ENCODE peak calls at places on chromosome 13, in four cellular contexts. H, K, D and N are unnamed samples.

GRCh38 chr13:112879283-112879833 is 89.7 kb upstream of the MCF2L start:
- DNase-seq in H (peak; percentile 23), K (no peak), D (no peak), N (no peak)

GRCh38 chr13:103275708-103276107 is 209.5 kb upstream of the SLC10A2 start:
- DNase-seq in H (no peak), K (no peak), D (no peak), N (no peak)

GRCh38 chr13:65638572-65639168 is 1591.5 kb downstream of the PCDH9 start:
- DNase-seq in H (no peak), K (no peak), D (peak; percentile 4), N (no peak)

GRCh38 chr13:78562237-78562889 is 41.0 kb downstream of the POU4F1 start:
- DNase-seq in H (no peak), K (no peak), D (no peak), N (no peak)

GRCh38 chr13:24671367-24672117 is 8.7 kb upstream of the ATP12A start:
- DNase-seq in H (no peak), K (no peak), D (peak; percentile 88), N (no peak)

GRCh38 chr13:65677906-65678305 is 1552.2 kb downstream of the PCDH9 start:
- DNase-seq in H (no peak), K (no peak), D (no peak), N (no peak)

GRCh38 chr13:83884141-83884540 is 1.9 kb upstream of the SLITRK1 start:
- DNase-seq in H (no peak), K (no peak), D (no peak), N (no peak)

GRCh38 chr13:83221256-83221655 is 661.0 kb downstream of the SLITRK1 start:
- DNase-seq in H (no peak), K (no peak), D (peak; percentile 1), N (no peak)

GRCh38 chr13:110600261-110600819 is 15.0 kb upstream of the NAXD start:
- DNase-seq in H (no peak), K (no peak), D (no peak), N (no peak)

GRCh38 chr13:104837756-104838155 is 1697.7 kb downstream of the EFNB2 start:
- DNase-seq in H (no peak), K (no peak), D (no peak), N (no peak)

GRCh38 chr13:43085545-43085944 is 62.2 kb downstream of the DNAJC15 start:
- DNase-seq in H (no peak), K (no peak), D (peak; percentile 20), N (no peak)

GRCh38 chr13:23697772-23698313 is 127.6 kb downstream of the TNFRSF19 start:
- DNase-seq in H (no peak), K (no peak), D (no peak), N (no peak)

GRCh38 chr13:63693696-63694095 is 2278.0 kb upstream of the PCDH20 start:
- DNase-seq in H (peak; percentile 39), K (no peak), D (no peak), N (no peak)

GRCh38 chr13:67238861-67239260 is 8.7 kb upstream of the PCDH9 start:
- DNase-seq in H (no peak), K (no peak), D (no peak), N (no peak)

GRCh38 chr13:28528848-28529247 is 33.9 kb upstream of the FLT1 start:
- DNase-seq in H (no peak), K (no peak), D (no peak), N (no peak)

GRCh38 chr13:27200413-27201066 is 28.9 kb upstream of the USP12 start:
- DNase-seq in H (no peak), K (no peak), D (no peak), N (no peak)

GRCh38 chr13:39765801-39766463 is 110.5 kb downstream of the COG6 start:
- DNase-seq in H (peak; percentile 53), K (peak; percentile 46), D (peak; percentile 17), N (no peak)

DNA sequence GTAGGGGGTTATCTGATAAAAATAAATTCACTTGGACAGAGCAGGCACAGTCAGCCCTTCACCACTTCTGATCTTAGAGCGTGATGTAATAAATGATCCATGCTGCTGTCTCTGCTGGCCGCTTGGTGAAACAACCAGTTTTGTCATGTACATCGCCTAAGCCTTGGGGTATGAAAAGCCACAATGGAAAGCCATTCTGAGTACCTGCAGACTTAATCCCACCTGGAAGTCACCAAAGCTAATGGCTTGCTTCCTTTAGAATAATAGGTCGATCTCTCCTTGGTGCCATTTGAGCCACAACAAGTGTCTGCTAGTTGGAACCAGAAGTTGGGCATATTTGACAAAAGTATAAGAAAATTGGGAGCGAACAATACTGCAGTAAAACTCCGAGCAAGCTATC is 1649.7 kb upstream of the SPRY2 start:
- DNase-seq in H (no peak), K (no peak), D (no peak), N (no peak)
- TF ChIP-seq CTCF in H (no peak), K (no peak), D (no peak), N (no peak)

DNA sequence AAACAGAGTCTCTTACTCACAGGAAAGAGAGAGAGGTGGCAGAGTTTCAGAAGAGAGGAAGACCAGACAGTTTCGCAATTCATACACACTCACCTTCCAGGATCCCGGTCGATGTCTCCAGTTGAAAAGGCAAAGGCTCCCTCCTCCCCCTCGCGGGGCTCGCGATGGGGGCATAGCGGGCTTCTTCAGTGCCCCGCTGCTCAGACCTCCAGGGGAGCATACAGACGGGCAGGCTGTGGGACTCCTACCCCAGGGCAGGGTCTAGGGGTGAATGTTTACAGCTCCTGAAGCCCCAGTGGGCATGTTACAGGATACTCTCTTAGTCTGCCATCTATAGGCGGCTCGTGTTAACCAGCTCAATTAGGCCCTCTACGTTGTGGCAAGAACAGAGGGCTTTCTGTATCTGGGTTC is 139.2 kb downstream of the SLITRK5 start:
- DNase-seq in H (peak; percentile 21), K (no peak), D (no peak), N (no peak)
- TF ChIP-seq CTCF in H (no peak), K (no peak), D (no peak), N (no peak)

GRCh38 chr13:97749174-97749573 is 204.3 kb upstream of the IPO5 start:
- DNase-seq in H (no peak), K (no peak), D (peak; percentile 46), N (no peak)
- TF ChIP-seq CTCF in H (no peak), K (no peak), D (no peak), N (no peak)

GRCh38 chr13:21837841-21838551 is 167.1 kb downstream of the FGF9 start:
- DNase-seq in H (no peak), K (no peak), D (no peak), N (no peak)
- TF ChIP-seq CTCF in H (no peak), K (no peak), D (no peak), N (no peak)

GRCh38 chr13:101917475-101917810 is 465.0 kb downstream of the ITGBL1 start:
- DNase-seq in H (no peak), K (no peak), D (no peak), N (no peak)

GRCh38 chr13:101915755-101916107 is 463.3 kb downstream of the ITGBL1 start:
- DNase-seq in H (no peak), K (no peak), D (no peak), N (no peak)

GRCh38 chr13:101915333-101915732 is 462.9 kb downstream of the ITGBL1 start:
- DNase-seq in H (no peak), K (no peak), D (no peak), N (no peak)

GRCh38 chr13:101916758-101917474 is 464.4 kb downstream of the ITGBL1 start:
- DNase-seq in H (no peak), K (no peak), D (no peak), N (no peak)

DNA sequence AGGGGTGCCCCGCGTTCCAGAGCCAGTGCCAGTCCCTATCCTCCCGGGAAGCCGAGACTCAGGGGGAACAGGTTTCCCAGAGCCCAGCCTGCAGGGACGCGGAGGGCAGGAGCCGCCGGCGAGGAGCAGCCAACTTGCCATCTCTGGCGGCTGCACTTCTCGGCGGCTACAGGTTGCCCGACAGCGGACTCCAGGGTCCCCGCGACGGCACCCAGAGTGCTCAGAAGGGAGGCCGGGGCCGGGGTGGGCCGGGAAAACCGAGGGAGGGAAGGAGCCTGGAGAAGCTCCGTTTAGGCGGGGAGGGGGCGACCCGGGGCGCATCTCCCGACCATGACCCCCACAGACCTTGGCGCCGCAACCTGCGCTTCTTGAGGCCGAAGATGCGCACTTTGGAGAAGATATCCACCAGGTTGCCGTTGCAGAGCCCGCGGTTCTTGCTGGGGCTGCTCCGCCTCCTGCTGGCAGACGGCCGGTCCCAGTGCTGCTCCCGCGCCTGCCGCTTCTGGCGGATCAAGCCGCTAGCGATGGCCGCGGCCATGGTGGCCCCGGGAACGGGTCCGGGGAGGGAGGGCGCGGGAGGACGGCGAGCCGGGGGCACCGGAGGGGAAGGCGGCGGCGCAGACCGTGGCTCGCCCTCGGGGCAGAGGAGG is 463.8 kb downstream of the ITGBL1 start:
- DNase-seq in H (no peak), K (no peak), D (no peak), N (no peak)
- TF ChIP-seq CTCF in H (no peak), K (no peak), D (no peak), N (no peak)

DNA sequence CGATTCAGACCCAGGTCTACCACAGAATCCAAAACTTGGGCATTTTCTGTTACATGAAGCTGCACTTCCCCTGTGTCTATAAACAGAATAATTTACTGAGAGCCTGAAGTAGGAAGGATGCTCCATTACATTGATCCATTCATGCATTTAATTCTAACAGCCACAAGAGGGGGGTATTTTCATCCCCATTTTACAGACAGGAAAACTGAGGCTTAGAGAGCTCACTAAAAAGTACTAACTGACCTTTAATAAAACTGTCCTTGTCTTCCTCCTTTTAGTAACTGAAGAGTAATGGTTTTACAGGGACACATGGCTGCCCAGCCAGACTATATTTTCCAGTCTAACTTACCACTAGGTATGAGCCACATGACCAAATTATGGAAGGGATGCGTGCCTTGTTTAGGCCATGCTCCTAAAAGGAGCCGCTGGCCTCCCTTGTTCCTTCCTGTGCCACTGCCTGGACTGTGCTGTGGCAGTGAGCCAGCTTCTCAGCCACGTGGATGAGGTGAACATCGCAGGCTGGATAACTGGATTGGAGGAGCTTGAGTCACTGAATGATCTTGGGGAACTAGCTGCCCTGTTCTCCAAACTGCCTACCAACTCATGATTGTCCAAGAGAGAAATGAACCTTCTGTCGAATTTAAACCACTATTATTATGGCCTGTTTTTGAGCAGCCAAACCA is 108.3 kb downstream of the DOCK9 start:
- DNase-seq in H (no peak), K (peak; percentile 29), D (no peak), N (no peak)
- TF ChIP-seq CTCF in H (peak; percentile 4), K (no peak), D (no peak), N (no peak)

DNA sequence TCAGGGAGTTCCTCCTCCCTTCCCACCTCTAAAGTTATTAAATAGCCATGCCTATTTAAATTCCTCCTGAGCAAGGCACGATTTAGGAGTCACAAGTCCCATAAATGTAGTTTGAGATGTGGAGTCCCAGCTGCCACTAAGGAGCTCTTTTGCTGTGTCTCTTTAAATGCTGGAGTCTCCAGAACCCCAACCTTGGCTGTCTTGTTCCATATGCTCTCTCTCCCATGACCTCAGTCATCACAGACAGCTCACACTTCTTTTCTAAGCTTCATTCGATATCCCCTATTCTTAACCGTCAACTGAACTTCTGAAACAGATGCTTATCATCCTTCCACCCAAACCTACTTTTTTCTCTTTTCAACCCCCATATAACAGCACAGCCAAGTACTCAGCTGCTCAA is 197.1 kb downstream of the VWA8 start:
- DNase-seq in H (no peak), K (no peak), D (no peak), N (no peak)
- TF ChIP-seq CTCF in H (no peak), K (no peak), D (no peak), N (no peak)